ENCODE peak calls at places on chromosomes 4 and X, in nine cellular contexts. U is heart left ventricle, E is K562, P is fibroblast of lung, H is tibial nerve, M is IMR-90, X is A549, L is H9, T is heart right ventricle. D is an unnamed sample.

GRCh38 chr4:3644849-3645627 is 112.8 kb upstream of the LRPAP1 start:
- DNase-seq in T (no peak), E (peak; percentile 44), P (peak; percentile 13), L (no peak), M (no peak), H (no peak), X (peak; percentile 13), U (no peak), D (peak; percentile 32)

GRCh38 chrX:39895228-39896110 is 202.3 kb downstream of the BCOR start:
- DNase-seq in T (no peak), H (no peak), U (no peak), M (no peak), L (no peak), E (no peak), P (no peak), X (peak; percentile 35), D (peak; percentile 57)

GRCh38 chr4:136036744-136037143 is 1495.5 kb downstream of the PCDH18 start:
- DNase-seq in M (peak; percentile 63), U (no peak), L (no peak), H (no peak), X (peak; percentile 49), E (no peak), T (no peak), P (peak; percentile 97), D (no peak)

GRCh38 chrX:129777218-129777768 is 2.5 kb upstream of the SASH3 start:
- DNase-seq in U (peak; percentile 44), L (no peak), M (no peak), E (no peak), H (no peak), T (peak; percentile 47), P (no peak), X (no peak), D (peak; percentile 38)

GRCh38 chr4:81852031-81852715 is 380.5 kb upstream of the RASGEF1B start:
- DNase-seq in H (no peak), T (no peak), M (no peak), U (no peak), P (no peak), L (no peak), E (no peak), X (no peak), D (no peak)

GRCh38 chrX:12319955-12320354 is 181.7 kb downstream of the FRMPD4 start:
- DNase-seq in T (no peak), U (no peak), H (no peak), P (no peak), E (no peak), M (no peak), L (no peak), X (no peak), D (no peak)

GRCh38 chr4:134885436-134885835 is 683.8 kb upstream of the PABPC4L start:
- DNase-seq in U (no peak), H (no peak), M (no peak), E (no peak), T (no peak), P (no peak), X (no peak), L (no peak), D (no peak)

GRCh38 chr4:6507345-6507744 is 34.9 kb upstream of the PPP2R2C start:
- DNase-seq in P (no peak), T (no peak), U (no peak), X (no peak), E (no peak), L (no peak), H (no peak), M (no peak), D (no peak)

GRCh38 chr4:8263397-8263796 is 6.2 kb upstream of the HTRA3 start:
- DNase-seq in M (no peak), H (no peak), X (no peak), L (no peak), U (no peak), T (peak; percentile 7), P (no peak), E (no peak), D (no peak)

GRCh38 chr4:8264106-8264505 is 5.4 kb upstream of the HTRA3 start:
- DNase-seq in E (no peak), X (no peak), T (no peak), L (no peak), M (no peak), H (no peak), U (no peak), P (no peak), D (no peak)

GRCh38 chr4:8261851-8262535 is 7.6 kb upstream of the HTRA3 start:
- DNase-seq in P (peak; percentile 44), H (no peak), L (no peak), M (peak; percentile 25), E (no peak), X (no peak), U (no peak), T (no peak), D (no peak)

GRCh38 chr4:8260656-8261111 is 8.9 kb upstream of the HTRA3 start:
- DNase-seq in P (peak; percentile 89), T (no peak), U (no peak), X (peak; percentile 52), M (peak; percentile 96), E (no peak), L (no peak), H (no peak), D (peak; percentile 61)

DNA sequence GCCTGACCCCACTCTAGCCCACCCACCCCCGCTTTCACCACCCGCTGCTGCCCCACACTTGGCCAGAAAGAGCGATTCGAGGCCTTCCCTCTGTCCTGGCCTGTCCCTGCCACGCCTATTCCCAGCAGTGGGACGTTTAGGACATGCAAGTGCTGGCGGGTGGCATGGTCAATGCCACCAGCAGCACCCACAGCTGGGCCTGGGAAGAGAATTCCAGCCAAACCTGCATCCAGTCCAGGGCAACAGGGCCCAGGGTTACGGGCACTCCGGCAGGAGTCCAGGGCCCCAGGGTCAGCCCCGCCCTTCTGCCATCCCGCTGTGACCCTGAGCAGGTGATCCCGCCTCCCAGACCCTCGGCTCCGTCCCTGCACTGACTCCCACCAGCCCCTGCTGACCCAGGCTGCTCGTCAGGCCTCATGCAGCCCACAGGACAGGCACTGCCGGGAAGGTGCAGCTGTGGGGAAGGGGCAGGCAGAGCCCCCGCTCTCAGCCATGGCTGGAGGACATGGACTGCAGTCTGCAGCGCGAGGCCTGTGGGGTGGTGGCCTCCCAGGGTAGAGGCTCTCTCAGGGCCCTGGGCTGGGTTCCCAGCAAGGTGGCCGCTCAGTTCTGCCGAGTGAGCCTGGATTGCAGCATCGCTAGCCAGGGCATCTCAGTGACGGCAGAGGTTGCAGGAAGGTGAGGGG is 6.8 kb upstream of the HTRA3 start:
- DNase-seq in P (no peak), X (no peak), E (no peak), H (no peak), M (no peak), T (peak; percentile 11), L (no peak), U (no peak), D (no peak)
- H3K4me1 ChIP-seq in P (peaks cover 4% of the 10 kb centered on the region), X (peaks cover 28% of the 10 kb centered on the region), E (no peaks in the 10 kb centered on the region), H (peaks cover 12% of the 10 kb centered on the region), M (peaks cover 7% of the 10 kb centered on the region), T (peaks cover 20% of the 10 kb centered on the region), L (no peaks in the 10 kb centered on the region), U (peaks cover 13% of the 10 kb centered on the region), D (no peaks in the 10 kb centered on the region)

GRCh38 chr4:10006604-10007435 is 14.5 kb downstream of the SLC2A9 start:
- DNase-seq in L (no peak), U (no peak), H (no peak), M (no peak), E (no peak), P (no peak), T (no peak), X (peak; percentile 59), D (peak; percentile 28)
- H3K4me1 ChIP-seq in L (no peaks in the 10 kb centered on the region), U (peaks cover 3% of the 10 kb centered on the region), H (peaks cover 36% of the 10 kb centered on the region), M (peaks cover 22% of the 10 kb centered on the region), E (peaks cover 1% of the 10 kb centered on the region), P (no peaks in the 10 kb centered on the region), T (peaks cover 53% of the 10 kb centered on the region), X (peaks cover 43% of the 10 kb centered on the region), D (no peaks in the 10 kb centered on the region)

GRCh38 chrX:133359466-133359865 is 55.8 kb downstream of the GPC4 start:
- DNase-seq in L (peak; percentile 34), H (no peak), T (no peak), M (no peak), P (no peak), X (no peak), U (no peak), E (no peak), D (no peak)
- H3K4me1 ChIP-seq in L (peaks cover 18% of the 10 kb centered on the region), H (peaks cover 6% of the 10 kb centered on the region), T (no peaks in the 10 kb centered on the region), M (no peaks in the 10 kb centered on the region), P (no peaks in the 10 kb centered on the region), X (no peaks in the 10 kb centered on the region), U (no peaks in the 10 kb centered on the region), E (no peaks in the 10 kb centered on the region), D (no peaks in the 10 kb centered on the region)

DNA sequence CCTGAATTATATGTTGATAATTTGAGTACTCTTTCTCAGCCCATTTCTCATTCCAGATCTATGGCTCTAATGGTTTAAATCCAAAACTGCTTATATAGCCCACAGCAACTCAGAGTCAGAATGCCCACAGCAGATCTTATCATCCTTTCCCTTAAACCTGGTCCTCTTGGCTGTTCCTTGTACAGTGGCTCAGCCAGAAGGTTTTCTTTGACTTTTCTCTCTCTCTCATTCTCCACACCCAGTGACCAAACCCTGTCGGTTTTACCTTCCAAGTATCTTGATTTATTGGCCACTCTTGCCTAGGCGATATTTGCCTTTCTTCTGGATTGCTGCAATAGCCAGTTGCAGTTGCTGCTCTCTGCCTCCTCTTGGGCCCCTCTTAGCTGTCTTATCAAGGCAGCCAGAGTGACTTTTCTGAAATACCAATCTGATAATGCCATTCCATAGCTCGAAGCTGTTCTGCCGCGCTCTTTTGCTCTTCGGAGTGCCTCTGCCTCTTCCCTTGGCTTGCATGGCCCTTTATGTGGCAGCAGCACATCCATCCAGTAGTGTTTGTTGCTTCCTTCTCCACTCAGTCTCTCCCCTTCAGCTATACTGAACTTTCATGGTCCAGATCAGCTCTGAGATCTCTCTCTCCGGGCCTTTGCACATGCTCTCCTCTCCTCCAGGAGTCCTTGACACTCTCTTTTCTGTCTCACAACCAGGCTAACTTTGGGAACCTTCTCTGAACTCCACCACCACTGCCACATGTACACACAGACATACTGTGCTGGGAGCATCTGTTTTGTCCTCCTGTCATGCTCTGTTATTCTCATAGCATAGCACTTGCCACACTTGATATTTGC is 11.8 kb downstream of the GAB1 start:
- DNase-seq in U (no peak), P (no peak), M (no peak), H (no peak), T (no peak), L (no peak), X (no peak), E (peak; percentile 70), D (no peak)
- H3K4me1 ChIP-seq in U (peaks cover 28% of the 10 kb centered on the region), P (peaks cover 3% of the 10 kb centered on the region), M (peaks cover 21% of the 10 kb centered on the region), H (peaks cover 35% of the 10 kb centered on the region), T (peaks cover 41% of the 10 kb centered on the region), L (peaks cover 11% of the 10 kb centered on the region), X (peaks cover 12% of the 10 kb centered on the region), E (peaks cover 35% of the 10 kb centered on the region), D (peaks cover 31% of the 10 kb centered on the region)

D was measured in adrenal gland.